ENCODE peak calls at places on chromosomes 6 and 20, in nine cellular contexts. C is HEK293T; U is mucosa of descending colon; G is hypothalamus; Q is astrocyte; Y is stimulated activated CD8-positive, alpha-beta memory T cell treated with anti-CD3 and anti-CD28 coated beads, Interleukin-7, amount 100 ng/mL, for 1 hour; T is NCI-H1105; J is AG04450; Z is NCI-H2081. I is an unnamed sample.

GRCh38 chr6:166877349-166877748 is 79.0 kb downstream of the RNASET2 start:
- DNase-seq in Q (no peak), U (no peak), Y (no peak), Z (no peak), J (no peak), G (no peak), T (no peak), C (no peak), I (no peak)

GRCh38 chr6:105564503-105564902 is 161.6 kb upstream of the PREP start:
- DNase-seq in Z (no peak), G (no peak), C (no peak), J (no peak), Q (no peak), Y (no peak), T (no peak), U (no peak), I (no peak)

GRCh38 chr20:49543858-49544437 is 24.0 kb downstream of the PTGIS start:
- DNase-seq in Q (no peak), G (no peak), Y (no peak), U (no peak), T (no peak), J (no peak), C (no peak), Z (no peak), I (no peak)

GRCh38 chr6:166862287-166862977 is 93.9 kb downstream of the RNASET2 start:
- DNase-seq in Q (peak; percentile 2), C (peak; percentile 74), U (peak; percentile 36), G (no peak), T (peak; percentile 59), Z (peak; percentile 29), Y (peak; percentile 1), J (no peak), I (no peak)

GRCh38 chr6:109807881-109808280 is 116.8 kb downstream of the FIG4 start:
- DNase-seq in J (no peak), T (no peak), U (no peak), C (no peak), Q (no peak), Z (peak; percentile 8), Y (no peak), G (no peak), I (no peak)

GRCh38 chr6:155591741-155592140 is 136.1 kb upstream of the NOX3 start:
- DNase-seq in C (no peak), G (no peak), J (no peak), Z (no peak), Q (no peak), Y (no peak), U (no peak), T (no peak), I (no peak)

GRCh38 chr20:49579874-49580817 is 12.2 kb upstream of the PTGIS start:
- DNase-seq in Z (no peak), T (no peak), Y (no peak), Q (peak; percentile 87), C (no peak), U (no peak), J (peak; percentile 60), G (no peak), I (peak; percentile 76)

GRCh38 chr6:122614303-122614702 is 4.1 kb downstream of the PKIB start:
- DNase-seq in J (no peak), Q (no peak), Z (no peak), T (no peak), Y (no peak), G (no peak), C (no peak), U (no peak), I (no peak)

GRCh38 chr20:1539816-1540215 is 17.7 kb downstream of the SIRPD start:
- DNase-seq in Y (no peak), G (no peak), Q (no peak), Z (no peak), U (no peak), C (no peak), T (no peak), J (no peak), I (no peak)

GRCh38 chr20:32456869-32457421 is 98.8 kb downstream of the ASXL1 start:
- DNase-seq in J (no peak), U (peak; percentile 46), T (no peak), C (peak; percentile 89), Y (no peak), Z (no peak), Q (no peak), G (no peak), I (no peak)

GRCh38 chr20:36384022-36384619 is 78.0 kb downstream of the DLGAP4 start:
- DNase-seq in T (no peak), J (no peak), C (peak; percentile 68), G (no peak), Y (no peak), U (no peak), Q (peak; percentile 9), Z (no peak), I (peak; percentile 8)

GRCh38 chr6:5644523-5645183 is 362.1 kb downstream of the NRN1 start:
- DNase-seq in G (no peak), J (no peak), C (no peak), Y (no peak), Z (no peak), T (no peak), U (no peak), Q (no peak), I (no peak)